ENCODE peak calls at places on chromosomes 2 and 18, in six cellular contexts. One of them, this sample, is unnamed.

GRCh38 chr2:71538241-71538640 is 84.9 kb downstream of the DYSF start:
- DNase-seq in tibial artery: peak
- DNase-seq in caudate nucleus: no peak
- DNase-seq in endothelial cell of umbilical vein: no peak
- DNase-seq in psoas muscle: no peak
- DNase-seq in colonic mucosa: no peak
- DNase-seq in this sample: no peak

GRCh38 chr2:17827306-17827705 is 11.0 kb downstream of the MSGN1 start:
- DNase-seq in tibial artery: no peak
- DNase-seq in caudate nucleus: no peak
- DNase-seq in endothelial cell of umbilical vein: no peak
- DNase-seq in psoas muscle: no peak
- DNase-seq in colonic mucosa: no peak
- DNase-seq in this sample: no peak

GRCh38 chr2:176105078-176105726 is 1.9 kb upstream of the HOXD11 start:
- DNase-seq in tibial artery: no peak
- DNase-seq in caudate nucleus: no peak
- DNase-seq in endothelial cell of umbilical vein: no peak
- DNase-seq in psoas muscle: no peak
- DNase-seq in colonic mucosa: no peak
- DNase-seq in this sample: no peak

GRCh38 chr2:10626837-10627236 is 62.9 kb downstream of the NOL10 start:
- DNase-seq in tibial artery: no peak
- DNase-seq in caudate nucleus: no peak
- DNase-seq in endothelial cell of umbilical vein: no peak
- DNase-seq in psoas muscle: no peak
- DNase-seq in colonic mucosa: no peak
- DNase-seq in this sample: no peak

GRCh38 chr18:67300498-67300897 is 216.0 kb downstream of the DSEL start:
- DNase-seq in tibial artery: no peak
- DNase-seq in caudate nucleus: no peak
- DNase-seq in endothelial cell of umbilical vein: no peak
- DNase-seq in psoas muscle: no peak
- DNase-seq in colonic mucosa: no peak
- DNase-seq in this sample: no peak

GRCh38 chr2:1641498-1641897 is 102.8 kb downstream of the PXDN start:
- DNase-seq in tibial artery: no peak
- DNase-seq in caudate nucleus: no peak
- DNase-seq in endothelial cell of umbilical vein: peak
- DNase-seq in psoas muscle: no peak
- DNase-seq in colonic mucosa: peak
- DNase-seq in this sample: no peak

GRCh38 chr2:13106302-13106701 is 389.6 kb downstream of the TRIB2 start:
- DNase-seq in tibial artery: no peak
- DNase-seq in caudate nucleus: no peak
- DNase-seq in endothelial cell of umbilical vein: no peak
- DNase-seq in psoas muscle: no peak
- DNase-seq in colonic mucosa: no peak
- DNase-seq in this sample: no peak

GRCh38 chr2:168955321-168955720 is 54.2 kb downstream of the G6PC2 start:
- DNase-seq in tibial artery: no peak
- DNase-seq in caudate nucleus: no peak
- DNase-seq in endothelial cell of umbilical vein: no peak
- DNase-seq in psoas muscle: no peak
- DNase-seq in colonic mucosa: no peak
- DNase-seq in this sample: no peak

GRCh38 chr18:26656401-26656943 is 108.1 kb upstream of the KCTD1 start:
- DNase-seq in tibial artery: no peak
- DNase-seq in caudate nucleus: peak
- DNase-seq in endothelial cell of umbilical vein: peak
- DNase-seq in psoas muscle: peak
- DNase-seq in colonic mucosa: no peak
- DNase-seq in this sample: no peak

GRCh38 chr2:69298862-69299261 is 88.2 kb downstream of the GFPT1 start:
- DNase-seq in tibial artery: no peak
- DNase-seq in caudate nucleus: no peak
- DNase-seq in endothelial cell of umbilical vein: no peak
- DNase-seq in psoas muscle: no peak
- DNase-seq in colonic mucosa: no peak
- DNase-seq in this sample: no peak

GRCh38 chr2:207513577-207514257 is 16.0 kb upstream of the CREB1 start:
- DNase-seq in tibial artery: no peak
- DNase-seq in caudate nucleus: no peak
- DNase-seq in endothelial cell of umbilical vein: peak
- DNase-seq in psoas muscle: no peak
- DNase-seq in colonic mucosa: no peak
- DNase-seq in this sample: no peak

GRCh38 chr18:21389283-21389682 is 147.3 kb downstream of the GREB1L start:
- DNase-seq in tibial artery: no peak
- DNase-seq in caudate nucleus: no peak
- DNase-seq in endothelial cell of umbilical vein: no peak
- DNase-seq in psoas muscle: no peak
- DNase-seq in colonic mucosa: no peak
- DNase-seq in this sample: no peak

GRCh38 chr2:166627893-166628292 is 133.8 kb upstream of the SCN7A start:
- DNase-seq in tibial artery: no peak
- DNase-seq in caudate nucleus: no peak
- DNase-seq in endothelial cell of umbilical vein: no peak
- DNase-seq in psoas muscle: no peak
- DNase-seq in colonic mucosa: no peak
- DNase-seq in this sample: no peak

GRCh38 chr18:13136056-13136688 is 82.4 kb upstream of the LDLRAD4 start:
- DNase-seq in tibial artery: no peak
- DNase-seq in caudate nucleus: no peak
- DNase-seq in endothelial cell of umbilical vein: no peak
- DNase-seq in psoas muscle: no peak
- DNase-seq in colonic mucosa: no peak
- DNase-seq in this sample: no peak

GRCh38 chr2:11744631-11745394 is 1.6 kb upstream of the LPIN1 start:
- DNase-seq in tibial artery: no peak
- DNase-seq in caudate nucleus: peak
- DNase-seq in endothelial cell of umbilical vein: peak
- DNase-seq in psoas muscle: no peak
- DNase-seq in colonic mucosa: peak
- DNase-seq in this sample: peak

GRCh38 chr2:110157153-110157793 is 41.7 kb upstream of the MALL start:
- DNase-seq in tibial artery: no peak
- DNase-seq in caudate nucleus: no peak
- DNase-seq in endothelial cell of umbilical vein: peak
- DNase-seq in psoas muscle: no peak
- DNase-seq in colonic mucosa: peak
- DNase-seq in this sample: no peak

GRCh38 chr18:3104190-3105054 is 91.5 kb upstream of the LPIN2 start:
- DNase-seq in tibial artery: no peak
- DNase-seq in caudate nucleus: no peak
- DNase-seq in endothelial cell of umbilical vein: peak
- DNase-seq in psoas muscle: no peak
- DNase-seq in colonic mucosa: no peak
- DNase-seq in this sample: no peak

GRCh38 chr2:98869868-98870267 is 66.2 kb downstream of the CRACDL start:
- DNase-seq in tibial artery: no peak
- DNase-seq in caudate nucleus: no peak
- DNase-seq in endothelial cell of umbilical vein: no peak
- DNase-seq in psoas muscle: no peak
- DNase-seq in colonic mucosa: peak
- DNase-seq in this sample: no peak

GRCh38 chr2:102285368-102285767 is 26.0 kb upstream of the IL1RL1 start:
- DNase-seq in tibial artery: no peak
- DNase-seq in caudate nucleus: no peak
- DNase-seq in endothelial cell of umbilical vein: no peak
- DNase-seq in psoas muscle: no peak
- DNase-seq in colonic mucosa: no peak
- DNase-seq in this sample: no peak

GRCh38 chr2:85394256-85394655 is 15.9 kb downstream of the CAPG start:
- DNase-seq in tibial artery: peak
- DNase-seq in caudate nucleus: peak
- DNase-seq in endothelial cell of umbilical vein: no peak
- DNase-seq in psoas muscle: peak
- DNase-seq in colonic mucosa: no peak
- DNase-seq in this sample: no peak

GRCh38 chr18:58671122-58671940 is at the start of gene MALT1:
- DNase-seq in tibial artery: peak
- DNase-seq in caudate nucleus: peak
- DNase-seq in endothelial cell of umbilical vein: peak
- DNase-seq in psoas muscle: peak
- DNase-seq in colonic mucosa: peak
- DNase-seq in this sample: peak

GRCh38 chr18:58668897-58669296 is 2.4 kb upstream of the MALT1 start:
- DNase-seq in tibial artery: no peak
- DNase-seq in caudate nucleus: no peak
- DNase-seq in endothelial cell of umbilical vein: peak
- DNase-seq in psoas muscle: no peak
- DNase-seq in colonic mucosa: no peak
- DNase-seq in this sample: no peak

GRCh38 chr18:58668211-58668610 is 3.1 kb upstream of the MALT1 start:
- DNase-seq in tibial artery: no peak
- DNase-seq in caudate nucleus: no peak
- DNase-seq in endothelial cell of umbilical vein: no peak
- DNase-seq in psoas muscle: no peak
- DNase-seq in colonic mucosa: no peak
- DNase-seq in this sample: no peak

GRCh38 chr18:58670561-58671121 is 624 bp upstream of the MALT1 start:
- DNase-seq in tibial artery: no peak
- DNase-seq in caudate nucleus: no peak
- DNase-seq in endothelial cell of umbilical vein: no peak
- DNase-seq in psoas muscle: no peak
- DNase-seq in colonic mucosa: peak
- DNase-seq in this sample: no peak

DNA sequence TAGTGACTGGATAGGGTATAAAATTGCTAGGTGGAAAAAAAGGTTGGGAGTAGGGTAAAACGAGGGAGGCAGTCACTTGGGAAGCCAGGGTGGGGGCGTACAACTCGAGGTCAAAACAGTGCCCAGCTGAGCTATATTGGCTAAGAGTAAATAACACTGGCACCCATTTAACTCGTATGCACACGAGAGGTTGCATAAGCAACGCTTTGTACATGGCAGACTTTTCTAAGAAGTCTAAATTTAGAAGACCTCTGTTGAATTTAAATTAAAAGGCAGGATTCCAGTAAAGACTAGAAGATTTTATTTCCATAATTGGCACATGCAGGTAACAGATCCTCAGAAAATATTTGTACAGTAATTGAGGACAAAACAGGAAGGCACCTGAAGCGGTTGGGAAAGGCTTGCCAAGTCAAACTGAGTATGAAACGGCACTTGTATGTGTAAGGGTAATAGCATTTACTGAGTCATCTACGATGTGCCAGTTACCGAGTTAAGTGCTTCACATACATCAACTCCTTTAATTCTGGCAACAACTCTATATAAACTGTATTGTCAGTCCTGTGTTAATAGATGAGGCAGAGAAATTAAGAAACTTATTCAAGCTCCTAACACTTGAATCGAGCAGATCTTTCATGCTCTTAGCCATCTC is 1.4 kb upstream of the MALT1 start:
- DNase-seq in tibial artery: no peak
- DNase-seq in caudate nucleus: no peak
- DNase-seq in endothelial cell of umbilical vein: peak
- DNase-seq in psoas muscle: no peak
- DNase-seq in colonic mucosa: peak
- DNase-seq in this sample: no peak
- H3K27ac ChIP-seq in tibial artery: no peak
- H3K27ac ChIP-seq in caudate nucleus: no peak
- H3K27ac ChIP-seq in endothelial cell of umbilical vein: no peak
- H3K27ac ChIP-seq in psoas muscle: peak
- H3K27ac ChIP-seq in colonic mucosa: peak
- H3K27ac ChIP-seq in this sample: peak

GRCh38 chr2:160380613-160381012 is 113.0 kb downstream of the RBMS1 start:
- DNase-seq in tibial artery: no peak
- DNase-seq in caudate nucleus: no peak
- DNase-seq in endothelial cell of umbilical vein: peak
- DNase-seq in psoas muscle: no peak
- DNase-seq in colonic mucosa: no peak
- DNase-seq in this sample: no peak
- H3K27ac ChIP-seq in tibial artery: no peak
- H3K27ac ChIP-seq in caudate nucleus: peak
- H3K27ac ChIP-seq in endothelial cell of umbilical vein: peak
- H3K27ac ChIP-seq in psoas muscle: peak
- H3K27ac ChIP-seq in colonic mucosa: peak
- H3K27ac ChIP-seq in this sample: peak

DNA sequence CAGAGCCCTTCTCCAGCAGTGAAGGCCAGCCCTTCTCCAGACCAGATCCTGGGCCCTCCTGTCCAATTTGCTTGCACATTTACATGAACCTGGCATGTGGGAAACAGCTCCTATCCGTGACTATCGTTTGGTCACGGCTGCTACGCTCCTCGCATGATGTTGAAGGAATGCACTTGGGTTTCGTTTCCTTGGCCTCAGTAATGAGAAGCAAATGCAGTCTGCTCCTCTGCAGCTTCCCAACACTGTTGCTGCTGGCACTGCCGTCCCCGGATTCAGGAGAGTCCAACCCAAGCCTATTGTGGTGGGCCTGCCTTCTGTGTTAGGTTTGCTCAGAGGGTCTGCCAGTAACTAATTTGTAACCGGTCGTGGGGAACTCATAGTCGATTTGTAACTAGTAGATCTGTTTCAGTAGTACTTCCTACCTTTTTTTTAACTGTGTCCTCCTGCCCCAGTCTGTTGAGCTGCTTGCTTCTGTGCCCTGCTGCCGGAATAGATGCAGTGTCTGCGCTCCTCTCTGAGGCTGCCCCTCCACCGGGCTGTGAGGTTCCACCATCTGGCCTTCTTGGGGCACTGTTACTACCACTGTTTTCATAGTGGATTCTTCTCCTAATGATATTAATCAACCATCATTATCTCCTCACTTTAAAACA is 58.4 kb downstream of the WDSUB1 start:
- DNase-seq in tibial artery: no peak
- DNase-seq in caudate nucleus: peak
- DNase-seq in endothelial cell of umbilical vein: no peak
- DNase-seq in psoas muscle: no peak
- DNase-seq in colonic mucosa: no peak
- DNase-seq in this sample: no peak
- H3K27ac ChIP-seq in tibial artery: no peak
- H3K27ac ChIP-seq in caudate nucleus: peak
- H3K27ac ChIP-seq in endothelial cell of umbilical vein: no peak
- H3K27ac ChIP-seq in psoas muscle: no peak
- H3K27ac ChIP-seq in colonic mucosa: no peak
- H3K27ac ChIP-seq in this sample: no peak

GRCh38 chr2:230589497-230590015 is 123.1 kb upstream of the CAB39 start:
- DNase-seq in tibial artery: no peak
- DNase-seq in caudate nucleus: no peak
- DNase-seq in endothelial cell of umbilical vein: no peak
- DNase-seq in psoas muscle: no peak
- DNase-seq in colonic mucosa: no peak
- DNase-seq in this sample: no peak

GRCh38 chr2:230590333-230590732 is 122.3 kb upstream of the CAB39 start:
- DNase-seq in tibial artery: no peak
- DNase-seq in caudate nucleus: no peak
- DNase-seq in endothelial cell of umbilical vein: no peak
- DNase-seq in psoas muscle: no peak
- DNase-seq in colonic mucosa: no peak
- DNase-seq in this sample: no peak

GRCh38 chr2:230586328-230586982 is 126.2 kb upstream of the CAB39 start:
- DNase-seq in tibial artery: no peak
- DNase-seq in caudate nucleus: no peak
- DNase-seq in endothelial cell of umbilical vein: peak
- DNase-seq in psoas muscle: no peak
- DNase-seq in colonic mucosa: no peak
- DNase-seq in this sample: no peak

GRCh38 chr2:230591850-230592249 is 120.8 kb upstream of the CAB39 start:
- DNase-seq in tibial artery: no peak
- DNase-seq in caudate nucleus: no peak
- DNase-seq in endothelial cell of umbilical vein: no peak
- DNase-seq in psoas muscle: no peak
- DNase-seq in colonic mucosa: no peak
- DNase-seq in this sample: no peak

GRCh38 chr2:230589025-230589424 is 123.6 kb upstream of the CAB39 start:
- DNase-seq in tibial artery: no peak
- DNase-seq in caudate nucleus: no peak
- DNase-seq in endothelial cell of umbilical vein: no peak
- DNase-seq in psoas muscle: no peak
- DNase-seq in colonic mucosa: no peak
- DNase-seq in this sample: no peak
- H3K27ac ChIP-seq in tibial artery: no peak
- H3K27ac ChIP-seq in caudate nucleus: no peak
- H3K27ac ChIP-seq in endothelial cell of umbilical vein: no peak
- H3K27ac ChIP-seq in psoas muscle: no peak
- H3K27ac ChIP-seq in colonic mucosa: no peak
- H3K27ac ChIP-seq in this sample: no peak